ENCODE peak calls at places on chromosomes 6 and 20, in five cellular contexts. Z is IMR-90, Y is neuronal stem cell, O is H9, H is mesenchymal stem cell. D is an unnamed sample. For H3K4me1, the result is how much of the 10 kb centered on the place peaks cover.

GRCh38 chr20:58107533-58107932 is 120.9 kb downstream of the ANKRD60 start:
- DNase-seq in Y (no peak), H (no peak), Z (no peak), O (no peak), D (no peak)

GRCh38 chr6:148693882-148694484 is 52.8 kb upstream of the UST start:
- DNase-seq in O (no peak), H (no peak), Z (no peak), Y (no peak), D (no peak)

GRCh38 chr6:136149311-136149710 is 100.8 kb downstream of the MTFR2 start:
- DNase-seq in O (no peak), Z (no peak), Y (no peak), H (no peak), D (no peak)

GRCh38 chr6:80457044-80457933 is 350.8 kb downstream of the BCKDHB start:
- DNase-seq in H (peak), Z (peak), O (no peak), Y (no peak), D (peak)

GRCh38 chr6:127923135-127923534 is 22.3 kb upstream of the THEMIS start:
- DNase-seq in O (no peak), Z (no peak), H (no peak), Y (no peak), D (no peak)

GRCh38 chr20:35883778-35884540 is 70.3 kb downstream of the SCAND1 start:
- DNase-seq in O (peak), H (peak), Y (peak), Z (peak), D (peak)

GRCh38 chr6:75932067-75932466 is 140.4 kb downstream of the IMPG1 start:
- DNase-seq in Z (peak), H (peak), Y (peak), O (peak), D (peak)

GRCh38 chr6:155132617-155133016 is 131.2 kb upstream of the CLDN20 start:
- DNase-seq in Y (no peak), O (no peak), H (no peak), Z (no peak), D (no peak)

GRCh38 chr20:50036703-50037102 is 53.9 kb downstream of the SNAI1 start:
- DNase-seq in Z (no peak), O (no peak), H (no peak), Y (no peak), D (no peak)

GRCh38 chr20:50037575-50037974 is 54.8 kb downstream of the SNAI1 start:
- DNase-seq in Y (no peak), H (no peak), O (no peak), Z (no peak), D (no peak)

GRCh38 chr20:50038574-50038991 is 55.8 kb downstream of the SNAI1 start:
- DNase-seq in Y (no peak), Z (no peak), O (peak), H (no peak), D (no peak)

GRCh38 chr20:50037123-50037522 is 54.3 kb downstream of the SNAI1 start:
- DNase-seq in Z (no peak), H (no peak), O (no peak), Y (no peak), D (no peak)

GRCh38 chr20:50038169-50038568 is 55.4 kb downstream of the SNAI1 start:
- DNase-seq in O (no peak), Z (no peak), Y (no peak), H (no peak), D (no peak)
- H2BK120ac ChIP-seq in O (no peak), Z (no peak), Y (no peak), H (no peak), D (no peak)

GRCh38 chr6:161274488-161274858 is 612 bp upstream of the AGPAT4 start:
- DNase-seq in O (no peak), Y (no peak), H (no peak), Z (no peak), D (no peak)
- H2BK15ac ChIP-seq in O (no peak), Y (no peak), H (no peak), Z (peak), D (no peak)

GRCh38 chr6:113650610-113650979 is 206.6 kb upstream of the MARCKS start:
- DNase-seq in H (no peak), Z (no peak), Y (no peak), O (no peak), D (no peak)
- H3K4me1 ChIP-seq in H (under half), Z (under half), Y (under half), O (under half), D (under half)

GRCh38 chr20:23453944-23454543 is 1.4 kb upstream of the CST11 start:
- DNase-seq in O (no peak), Z (no peak), H (no peak), Y (no peak), D (no peak)
- H2BK120ac ChIP-seq in O (no peak), Z (no peak), H (no peak), Y (no peak), D (no peak)

DNA sequence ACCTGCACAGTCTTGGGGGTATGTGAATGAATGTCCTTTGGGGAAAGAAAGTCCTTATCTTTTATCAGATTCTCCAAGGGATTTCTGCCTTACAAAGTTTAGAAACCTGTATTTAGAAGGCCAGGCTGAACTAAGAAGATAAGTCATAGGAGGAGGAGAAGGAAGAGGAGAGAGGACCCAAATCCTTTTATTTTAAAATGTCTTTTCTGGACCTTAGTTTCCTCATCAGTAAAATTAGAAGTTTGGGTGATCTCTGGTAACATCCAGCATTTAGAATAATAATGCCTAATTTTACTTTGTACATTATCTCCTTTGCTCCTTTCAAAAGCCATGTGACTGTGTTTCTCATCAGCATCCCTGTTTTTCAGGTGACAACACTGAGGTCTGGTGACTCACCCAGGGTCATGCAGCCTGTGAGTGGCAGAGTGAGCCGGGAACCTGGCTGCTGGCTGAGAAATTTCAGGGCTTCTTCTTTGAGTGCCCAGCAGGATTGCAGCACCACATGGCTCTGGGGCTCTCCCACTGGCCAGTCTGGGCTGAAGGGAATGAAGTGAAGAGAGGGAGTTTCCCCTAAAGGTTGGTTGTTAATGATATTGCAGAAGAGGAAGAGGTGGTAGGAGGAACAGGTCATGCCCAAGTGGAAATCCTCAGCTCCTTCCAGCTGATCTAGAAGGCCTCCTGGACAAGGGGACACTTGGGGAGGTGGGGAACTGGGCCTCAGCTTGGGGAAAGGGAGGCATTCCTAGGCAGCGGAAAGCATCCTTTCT is 34.0 kb downstream of the VEGFA start:
- DNase-seq in H (peak), Z (peak), O (no peak), Y (no peak), D (peak)
- H2BK15ac ChIP-seq in H (peak), Z (no peak), O (no peak), Y (no peak), D (no peak)

GRCh38 chr20:33459599-33459998 is 16.0 kb upstream of the SNTA1 start:
- DNase-seq in Z (no peak), O (no peak), Y (no peak), H (no peak), D (no peak)

GRCh38 chr20:33465536-33466302 is 22.2 kb upstream of the SNTA1 start:
- DNase-seq in Z (no peak), H (no peak), Y (no peak), O (no peak), D (no peak)

GRCh38 chr20:33466303-33466646 is 22.7 kb upstream of the SNTA1 start:
- DNase-seq in Z (no peak), H (no peak), Y (no peak), O (no peak), D (no peak)

GRCh38 chr20:33460711-33461110 is 17.1 kb upstream of the SNTA1 start:
- DNase-seq in H (no peak), Z (no peak), O (no peak), Y (no peak), D (no peak)

GRCh38 chr20:33463332-33464101 is 20.0 kb upstream of the SNTA1 start:
- DNase-seq in O (no peak), Z (no peak), H (no peak), Y (no peak), D (no peak)
- H3K4me1 ChIP-seq in O (under half), Z (under half), H (under half), Y (under half), D (under half)

GRCh38 chr20:38805502-38805957 is at the start of gene PPP1R16B:
- DNase-seq in O (peak), Z (no peak), Y (peak), H (peak), D (peak)

GRCh38 chr20:38804682-38805501 is 605 bp upstream of the PPP1R16B start:
- DNase-seq in Z (no peak), H (no peak), O (peak), Y (peak), D (peak)

GRCh38 chr20:38805958-38806854 is 709 bp downstream of the PPP1R16B start:
- DNase-seq in H (no peak), Z (no peak), O (no peak), Y (no peak), D (peak)

GRCh38 chr20:38806855-38807655 is 1.6 kb downstream of the PPP1R16B start:
- DNase-seq in H (no peak), O (no peak), Z (no peak), Y (no peak), D (peak)

GRCh38 chr20:38804243-38804642 is 1.3 kb upstream of the PPP1R16B start:
- DNase-seq in Z (no peak), Y (no peak), H (no peak), O (no peak), D (peak)
- H2BK120ac ChIP-seq in Z (no peak), Y (no peak), H (no peak), O (no peak), D (no peak)